ENCODE peak calls at places on chromosomes 5 and 9, in eight cellular contexts. M is PC-9; Z is kidney epithelial cell; N is activated CD8-positive, alpha-beta memory T cell treated with anti-CD3 and anti-CD28 coated beads for 4 hours; J is H9; P is AG08395; D is SHP77; S is hypothalamus. H is an unnamed sample.

GRCh38 chr9:110015759-110016158 is 192.2 kb downstream of the C9orf152 start:
- DNase-seq in P (no peak), J (no peak), M (peak), D (no peak), S (no peak), Z (peak), N (no peak), H (peak)

GRCh38 chr5:124746916-124747769 is 704 bp upstream of the ZNF608 start:
- DNase-seq in D (peak), Z (peak), P (peak), S (peak), M (peak), N (no peak), J (peak), H (peak)

GRCh38 chr9:69785757-69786156 is 25.9 kb upstream of the PTAR1 start:
- DNase-seq in S (no peak), J (no peak), D (no peak), P (peak), Z (no peak), M (no peak), N (no peak), H (no peak)

GRCh38 chr5:111143910-111144309 is 51.8 kb downstream of the WDR36 start:
- DNase-seq in M (no peak), Z (no peak), P (peak), N (no peak), D (no peak), S (no peak), J (no peak), H (no peak)

GRCh38 chr5:151150484-151151262 is 6.9 kb downstream of the ANXA6 start:
- DNase-seq in M (no peak), S (no peak), N (peak), D (no peak), P (no peak), Z (no peak), J (no peak), H (no peak)

GRCh38 chr9:118059520-118060278 is 355.5 kb downstream of the TLR4 start:
- DNase-seq in P (no peak), S (no peak), D (no peak), Z (peak), M (no peak), N (no peak), J (no peak), H (peak)

GRCh38 chr5:163459465-163459887 is 426 bp downstream of the NUDCD2 start:
- DNase-seq in N (no peak), J (no peak), M (no peak), Z (no peak), S (no peak), D (peak), P (no peak), H (no peak)

GRCh38 chr5:56262269-56262668 is 29.1 kb upstream of the ANKRD55 start:
- DNase-seq in J (no peak), D (no peak), S (no peak), Z (no peak), P (no peak), N (no peak), M (no peak), H (no peak)

GRCh38 chr9:97411789-97412627 is at the start of gene TDRD7:
- DNase-seq in N (peak), P (peak), D (peak), Z (peak), M (peak), J (peak), S (peak), H (no peak)

GRCh38 chr9:90219548-90220118 is 423.0 kb downstream of the DIRAS2 start:
- DNase-seq in J (peak), N (no peak), M (no peak), P (no peak), Z (no peak), S (no peak), D (no peak), H (no peak)

GRCh38 chr9:109303900-109304299 is 17.0 kb downstream of the EPB41L4B start:
- DNase-seq in D (no peak), S (no peak), Z (no peak), P (no peak), J (no peak), M (no peak), N (no peak), H (no peak)

GRCh38 chr5:149261246-149261645 is 10.4 kb upstream of the AFAP1L1 start:
- DNase-seq in M (no peak), Z (no peak), J (no peak), S (no peak), D (no peak), N (no peak), P (no peak), H (no peak)

GRCh38 chr9:106560540-106560939 is 302.4 kb upstream of the ZNF462 start:
- DNase-seq in N (no peak), D (no peak), Z (no peak), M (no peak), P (no peak), S (no peak), J (no peak), H (no peak)

GRCh38 chr5:54835642-54836041 is 149.8 kb downstream of the ESM1 start:
- DNase-seq in N (no peak), P (no peak), J (no peak), S (no peak), D (no peak), M (peak), Z (no peak), H (peak)

GRCh38 chr9:3954950-3955670 is 344.8 kb downstream of the GLIS3 start:
- DNase-seq in D (no peak), S (no peak), J (no peak), N (no peak), M (no peak), Z (no peak), P (no peak), H (no peak)

GRCh38 chr9:84990416-84990815 is 320.9 kb downstream of the NTRK2 start:
- DNase-seq in M (no peak), D (no peak), P (no peak), Z (no peak), J (no peak), S (peak), N (no peak), H (no peak)

GRCh38 chr9:87996355-87996860 is 22.1 kb upstream of the CDK20 start:
- DNase-seq in N (no peak), D (no peak), M (no peak), P (no peak), J (no peak), Z (no peak), S (no peak), H (no peak)

GRCh38 chr9:124635285-124635684 is 128.1 kb upstream of the NR5A1 start:
- DNase-seq in N (no peak), S (no peak), D (no peak), M (no peak), P (no peak), J (no peak), Z (no peak), H (no peak)

GRCh38 chr9:114790521-114790920 is 15.3 kb downstream of the TNFSF15 start:
- DNase-seq in J (no peak), P (no peak), S (no peak), D (no peak), N (no peak), M (no peak), Z (no peak), H (peak)

GRCh38 chr5:7321724-7322123 is 74.2 kb upstream of the ADCY2 start:
- DNase-seq in Z (peak), D (no peak), P (peak), J (no peak), N (no peak), S (no peak), M (no peak), H (no peak)

GRCh38 chr5:173201636-173202265 is 33.3 kb downstream of the NKX2-5 start:
- DNase-seq in S (no peak), N (no peak), D (peak), P (peak), M (peak), J (no peak), Z (peak), H (peak)